ENCODE peak calls at places on chromosomes 12 and 14, in four cellular contexts. A is HepG2, W is neural progenitor cell, X is GM23248. B is an unnamed sample. For H3K27me3, the result is how much of the 10 kb centered on the place peaks cover.

GRCh38 chr14:56342419-56342901 is 224.2 kb downstream of the PELI2 start:
- DNase-seq in A (no peak), W (no peak), X (peak), B (no peak)

GRCh38 chr12:3366451-3367155 is 124.4 kb upstream of the PRMT8 start:
- DNase-seq in A (no peak), W (no peak), X (no peak), B (no peak)

GRCh38 chr12:1837541-1838206 is 17.3 kb downstream of the LRTM2 start:
- DNase-seq in A (peak), W (no peak), X (no peak), B (no peak)

GRCh38 chr14:104145826-104146642 is 7.6 kb downstream of the KIF26A start:
- DNase-seq in A (no peak), W (no peak), X (no peak), B (no peak)

GRCh38 chr12:8734873-8735381 is 37.1 kb downstream of the RIMKLB start:
- DNase-seq in A (no peak), W (no peak), X (no peak), B (no peak)

GRCh38 chr12:82357340-82357739 is 847 bp downstream of the CCDC59 start:
- DNase-seq in A (no peak), W (no peak), X (peak), B (no peak)

GRCh38 chr12:92065664-92066063 is 80.0 kb downstream of the BTG1 start:
- DNase-seq in A (no peak), W (no peak), X (peak), B (no peak)

GRCh38 chr12:115840159-115840558 is 437.3 kb downstream of the MED13L start:
- DNase-seq in A (peak), W (no peak), X (peak), B (no peak)

GRCh38 chr14:51816031-51816430 is 44.4 kb upstream of the GNG2 start:
- DNase-seq in A (no peak), W (no peak), X (no peak), B (no peak)

GRCh38 chr12:130506844-130507243 is 169.2 kb downstream of the PIWIL1 start:
- DNase-seq in A (no peak), W (no peak), X (no peak), B (no peak)

GRCh38 chr14:67622675-67623074 is 3.0 kb downstream of the ARG2 start:
- DNase-seq in A (peak), W (peak), X (peak), B (no peak)

GRCh38 chr12:117441751-117442150 is 80.3 kb upstream of the NOS1 start:
- DNase-seq in A (no peak), W (no peak), X (peak), B (no peak)

GRCh38 chr12:49105504-49106120 is 5.0 kb downstream of the LMBR1L start:
- DNase-seq in A (no peak), W (no peak), X (peak), B (no peak)

GRCh38 chr12:49109631-49110172 is 945 bp downstream of the LMBR1L start:
- DNase-seq in A (no peak), W (no peak), X (no peak), B (no peak)

GRCh38 chr12:49111206-49111605 is 559 bp upstream of the LMBR1L start:
- DNase-seq in A (no peak), W (no peak), X (peak), B (no peak)

GRCh38 chr12:49110191-49111155 is at the start of gene LMBR1L:
- DNase-seq in A (peak), W (peak), X (peak), B (peak)

DNA sequence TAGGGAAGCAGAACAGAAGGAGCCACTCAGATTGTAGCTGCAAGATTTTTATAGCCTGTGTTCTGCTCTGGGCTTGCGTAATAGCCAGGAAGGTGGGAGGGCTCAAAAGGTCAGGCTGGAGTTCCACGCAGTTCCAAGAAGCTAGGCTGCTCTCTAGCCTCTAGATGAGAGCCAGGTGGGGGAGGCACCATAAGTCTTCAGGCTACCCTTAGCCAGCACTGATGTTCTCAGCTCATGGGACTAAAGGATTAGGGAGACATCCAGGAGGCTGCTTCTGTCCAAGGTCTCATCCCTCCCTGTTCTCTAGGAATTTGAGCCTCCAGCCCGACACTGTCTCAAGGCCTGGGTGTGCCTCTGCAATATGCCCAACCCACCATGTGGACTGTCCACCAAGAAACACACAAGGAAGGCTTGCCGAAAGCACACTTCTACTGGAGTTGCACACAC is 1.7 kb downstream of the LMBR1L start:
- DNase-seq in A (peak), W (no peak), X (peak), B (no peak)
- H3K9ac ChIP-seq in A (peak), W (no peak), X (peak), B (no peak)

DNA sequence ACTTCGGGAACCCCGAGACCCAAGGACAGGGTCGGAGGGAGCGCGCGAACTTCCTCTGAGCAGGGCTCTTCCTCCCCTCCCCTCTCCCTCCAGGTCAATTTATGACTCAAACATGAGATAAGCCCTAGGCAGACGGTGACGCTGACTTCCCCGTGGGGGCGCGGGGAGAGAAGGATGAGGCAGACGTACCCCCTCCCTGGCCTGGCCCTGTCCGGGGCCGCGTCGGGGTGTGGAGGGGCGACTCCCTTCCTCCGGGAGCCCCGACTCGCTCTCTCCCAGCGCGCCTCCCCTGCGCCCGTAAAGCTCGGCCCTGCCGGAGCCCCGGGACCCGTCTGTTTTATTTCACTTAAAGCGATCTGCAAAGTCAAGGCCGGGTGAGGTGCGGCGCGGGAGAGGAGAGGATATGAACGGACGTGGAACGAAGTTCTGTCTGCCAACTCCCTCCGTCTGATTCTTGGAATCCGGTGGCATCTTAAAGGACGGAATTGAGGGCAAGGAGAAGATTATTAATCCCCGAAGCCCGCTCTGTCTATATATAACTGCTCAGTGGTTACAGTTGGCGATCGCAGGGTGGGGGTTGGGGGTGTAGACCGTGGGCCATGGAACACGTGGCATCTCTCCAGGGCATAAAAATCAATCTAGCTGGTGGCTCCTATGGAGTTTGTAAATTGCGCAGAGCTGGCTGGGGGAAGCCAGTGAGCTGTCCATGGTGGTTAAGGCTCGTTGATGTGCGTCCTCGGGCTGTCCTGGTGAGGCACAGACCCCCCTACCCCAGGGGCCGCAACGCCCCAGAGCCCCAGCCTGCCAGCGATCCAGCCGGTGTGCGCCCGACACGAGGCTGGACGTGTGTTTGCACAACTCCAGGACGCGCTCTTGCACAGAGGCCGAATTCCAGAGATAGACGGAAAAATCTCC is 2.9 kb upstream of the PTHLH start:
- DNase-seq in A (no peak), W (peak), X (peak), B (no peak)
- H3K27me3 ChIP-seq in A (under half), W (half or more), X (under half), B (half or more)

GRCh38 chr12:94225924-94226630 is 77.7 kb downstream of the PLXNC1 start:
- DNase-seq in A (no peak), W (peak), X (no peak), B (peak)
- H3K9ac ChIP-seq in A (no peak), W (no peak), X (no peak), B (no peak)

GRCh38 chr12:7678744-7679143 is 13.0 kb upstream of the APOBEC1 start:
- DNase-seq in A (no peak), W (no peak), X (no peak), B (no peak)
- H3K27me3 ChIP-seq in A (under half), W (under half), X (under half), B (under half)

GRCh38 chr14:73762375-73762822 is 48.2 kb upstream of the PNMA1 start:
- DNase-seq in A (no peak), W (no peak), X (no peak), B (no peak)
- H3K9ac ChIP-seq in A (peak), W (no peak), X (no peak), B (no peak)

GRCh38 chr14:92897922-92898599 is 24.9 kb upstream of the CHGA start:
- DNase-seq in A (no peak), W (no peak), X (peak), B (no peak)

GRCh38 chr14:92892589-92892988 is 30.4 kb upstream of the CHGA start:
- DNase-seq in A (no peak), W (no peak), X (no peak), B (no peak)

GRCh38 chr14:92898732-92899131 is 24.2 kb upstream of the CHGA start:
- DNase-seq in A (no peak), W (no peak), X (no peak), B (no peak)

GRCh38 chr14:92890830-92891598 is 31.9 kb upstream of the CHGA start:
- DNase-seq in A (no peak), W (no peak), X (no peak), B (no peak)

DNA sequence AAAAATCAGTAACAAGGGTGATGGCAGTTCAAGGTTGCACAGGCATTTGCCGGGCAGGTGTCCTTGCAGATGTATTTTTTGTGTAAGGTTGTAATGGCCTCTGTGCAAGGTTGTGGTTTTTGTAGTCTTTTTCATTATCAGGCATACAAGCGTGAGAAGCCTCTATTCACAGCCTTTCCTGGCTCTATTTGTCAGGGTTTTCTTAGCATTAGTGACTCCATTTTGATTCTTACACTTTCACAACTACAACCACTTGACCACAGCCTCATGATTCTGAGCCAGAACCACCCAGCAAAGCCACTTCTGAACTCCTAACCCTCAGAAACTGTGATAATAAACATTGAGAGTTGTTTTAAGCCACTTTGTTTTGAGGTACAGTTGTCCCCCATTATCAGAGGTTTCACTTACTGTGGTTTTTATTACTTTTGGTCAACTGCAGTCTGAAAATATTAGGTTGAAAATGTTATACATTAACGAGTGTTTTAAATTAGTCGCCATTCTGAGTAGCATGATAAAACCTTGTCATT is 27.5 kb upstream of the CHGA start:
- DNase-seq in A (no peak), W (no peak), X (no peak), B (no peak)
- H3K27me3 ChIP-seq in A (under half), W (under half), X (under half), B (under half)

DNA sequence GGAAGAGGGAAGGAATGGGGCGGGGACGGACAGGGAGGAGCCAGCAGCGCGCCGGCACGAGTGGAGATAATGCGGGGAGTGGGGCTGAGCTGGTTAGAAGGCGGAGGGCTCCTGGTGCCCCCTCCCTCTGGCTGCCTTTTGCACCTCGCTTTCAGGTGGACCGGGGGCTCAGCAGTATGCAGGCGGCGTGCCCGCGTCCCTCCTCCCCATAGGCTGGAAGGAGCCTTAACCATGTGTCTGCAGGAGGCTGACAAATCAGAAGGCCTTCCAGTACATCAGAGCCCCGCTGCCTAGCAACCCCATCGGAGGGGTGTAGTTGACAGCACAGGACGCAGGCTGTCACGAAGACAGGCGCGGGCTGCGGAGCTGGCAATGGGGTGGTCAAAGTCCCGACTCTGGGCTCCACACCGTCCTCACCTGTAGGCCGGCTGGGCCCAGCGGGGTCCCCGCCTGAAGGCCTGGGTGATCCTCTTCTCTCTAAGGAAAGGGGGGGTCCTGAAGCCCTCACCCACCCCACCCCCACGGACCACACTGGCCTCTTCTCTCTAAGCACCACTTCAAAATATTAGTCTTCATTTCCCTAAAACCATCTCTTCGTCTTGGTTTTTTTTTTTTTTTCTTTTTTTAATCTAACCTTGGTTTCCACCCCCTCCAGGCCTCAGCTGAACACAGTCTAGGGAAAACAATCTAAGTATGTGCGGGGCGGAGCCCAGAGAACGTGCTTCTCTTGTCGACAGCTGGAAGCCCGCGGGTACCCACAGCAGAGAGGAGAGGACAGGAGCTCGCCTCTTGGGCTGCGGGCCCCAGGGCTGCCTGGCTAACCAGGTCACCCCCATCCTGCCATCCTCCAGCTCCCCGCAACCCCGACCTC is 44.5 kb downstream of the KDM2B start:
- DNase-seq in A (no peak), W (peak), X (peak), B (peak)
- H3K9ac ChIP-seq in A (peak), W (no peak), X (peak), B (peak)

GRCh38 chr12:123891011-123891410 is 81.6 kb downstream of the CCDC92 start:
- DNase-seq in A (no peak), W (no peak), X (no peak), B (no peak)

GRCh38 chr12:123890536-123890902 is 82.1 kb downstream of the CCDC92 start:
- DNase-seq in A (no peak), W (no peak), X (no peak), B (no peak)

GRCh38 chr12:123889848-123890535 is 82.6 kb downstream of the CCDC92 start:
- DNase-seq in A (no peak), W (no peak), X (no peak), B (no peak)

GRCh38 chr12:123886931-123887582 is 85.6 kb downstream of the CCDC92 start:
- DNase-seq in A (no peak), W (no peak), X (no peak), B (no peak)

GRCh38 chr12:123889000-123889399 is 83.6 kb downstream of the CCDC92 start:
- DNase-seq in A (no peak), W (no peak), X (no peak), B (no peak)
- H3K27me3 ChIP-seq in A (half or more), W (half or more), X (under half), B (under half)